ENCODE peak calls at places on chromosomes 1 and 21, in six cellular contexts. A is upper lobe of right lung, U is IMR-90, Z is psoas muscle, X is esophagus squamous epithelium, D is fibroblast of lung. O is an unnamed sample. For H3K4me1, the result is how much of the 10 kb centered on the place peaks cover.

GRCh38 chr1:20138346-20138745 is 777 bp upstream of the PLA2G2F start:
- DNase-seq in A (no peak), U (no peak), Z (no peak), X (no peak), D (no peak), O (no peak)

GRCh38 chr1:236064674-236065508 is at the start of gene NID1:
- DNase-seq in A (peak), U (peak), Z (peak), X (no peak), D (peak), O (peak)

GRCh38 chr1:160401487-160401805 is 1.1 kb downstream of the VANGL2 start:
- DNase-seq in A (no peak), U (no peak), Z (no peak), X (no peak), D (no peak), O (no peak)

GRCh38 chr1:222095606-222096475 is 354.0 kb upstream of the DUSP10 start:
- DNase-seq in A (no peak), U (no peak), Z (no peak), X (no peak), D (no peak), O (peak)

GRCh38 chr1:214281902-214282695 is 1.1 kb downstream of the SMYD2 start:
- DNase-seq in A (no peak), U (peak), Z (peak), X (no peak), D (peak), O (no peak)

GRCh38 chr21:40185208-40185607 is 318.0 kb downstream of the PCP4 start:
- DNase-seq in A (no peak), U (no peak), Z (no peak), X (no peak), D (no peak), O (no peak)

GRCh38 chr21:14572206-14572780 is 26.2 kb upstream of the SAMSN1 start:
- DNase-seq in A (no peak), U (no peak), Z (no peak), X (no peak), D (no peak), O (no peak)

GRCh38 chr1:52920791-52921291 is 699 bp downstream of the ECHDC2 start:
- DNase-seq in A (peak), U (no peak), Z (peak), X (no peak), D (no peak), O (peak)

GRCh38 chr1:243956448-243956847 is 94.6 kb upstream of the ZBTB18 start:
- DNase-seq in A (no peak), U (peak), Z (no peak), X (no peak), D (no peak), O (no peak)

GRCh38 chr1:59007820-59008598 is 224.2 kb upstream of the JUN start:
- DNase-seq in A (no peak), U (peak), Z (no peak), X (no peak), D (peak), O (no peak)

GRCh38 chr1:151156515-151156819 is at the start of gene TNFAIP8L2:
- DNase-seq in A (peak), U (no peak), Z (no peak), X (no peak), D (no peak), O (peak)

GRCh38 chr1:109112056-109112651 is 1.8 kb upstream of the ELAPOR1 start:
- DNase-seq in A (no peak), U (peak), Z (no peak), X (no peak), D (peak), O (no peak)

GRCh38 chr1:236172041-236172579 is 29.8 kb downstream of the GPR137B start:
- DNase-seq in A (no peak), U (no peak), Z (no peak), X (no peak), D (no peak), O (no peak)

GRCh38 chr21:43306911-43307676 is 119.8 kb downstream of the SIK1 start:
- DNase-seq in A (peak), U (peak), Z (peak), X (no peak), D (no peak), O (peak)

GRCh38 chr1:39701092-39701460 is 9.8 kb upstream of the HPCAL4 start:
- DNase-seq in A (no peak), U (peak), Z (no peak), X (no peak), D (peak), O (peak)

GRCh38 chr21:39430457-39430856 is 15.1 kb downstream of the LCA5L start:
- DNase-seq in A (no peak), U (no peak), Z (no peak), X (no peak), D (no peak), O (no peak)

DNA sequence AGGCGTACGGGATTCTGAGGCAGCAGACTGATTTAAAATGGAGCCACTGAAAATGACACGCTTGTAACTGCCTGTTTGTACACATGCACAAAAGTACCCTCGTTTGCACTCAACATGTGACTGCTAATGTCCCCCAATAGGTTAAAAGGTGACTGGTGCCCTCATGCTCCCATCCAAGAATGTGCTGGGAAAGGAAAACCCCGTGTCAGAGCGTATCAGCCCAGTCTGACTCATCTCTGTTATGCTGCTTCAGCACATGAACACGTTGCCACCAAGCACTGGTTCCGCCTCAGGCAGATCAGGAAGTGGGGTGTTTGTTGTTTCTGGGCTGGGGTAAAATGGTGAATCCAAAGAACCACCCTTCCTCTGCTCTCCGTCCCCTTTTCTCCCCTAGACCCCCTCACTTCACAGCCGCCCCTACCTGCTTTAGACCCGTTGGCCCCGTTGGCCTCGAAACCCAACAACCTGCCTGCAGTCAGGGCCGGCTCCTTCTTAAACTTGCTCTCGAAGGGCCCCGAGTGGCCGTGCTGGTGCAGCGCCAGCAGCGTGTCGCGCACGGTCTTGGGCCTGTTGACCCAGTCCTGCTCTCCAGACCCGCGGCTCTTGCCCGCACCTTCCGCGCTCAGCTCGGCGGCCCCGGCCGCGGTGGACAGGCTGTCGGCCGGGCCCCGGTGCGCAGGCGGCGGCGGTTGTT is 1.8 kb downstream of the IRF2BP2 start:
- DNase-seq in A (peak), U (peak), Z (peak), X (peak), D (peak), O (peak)
- TF ChIP-seq CTCF in A (no peak), U (no peak), Z (no peak), X (no peak), D (no peak), O (no peak)

DNA sequence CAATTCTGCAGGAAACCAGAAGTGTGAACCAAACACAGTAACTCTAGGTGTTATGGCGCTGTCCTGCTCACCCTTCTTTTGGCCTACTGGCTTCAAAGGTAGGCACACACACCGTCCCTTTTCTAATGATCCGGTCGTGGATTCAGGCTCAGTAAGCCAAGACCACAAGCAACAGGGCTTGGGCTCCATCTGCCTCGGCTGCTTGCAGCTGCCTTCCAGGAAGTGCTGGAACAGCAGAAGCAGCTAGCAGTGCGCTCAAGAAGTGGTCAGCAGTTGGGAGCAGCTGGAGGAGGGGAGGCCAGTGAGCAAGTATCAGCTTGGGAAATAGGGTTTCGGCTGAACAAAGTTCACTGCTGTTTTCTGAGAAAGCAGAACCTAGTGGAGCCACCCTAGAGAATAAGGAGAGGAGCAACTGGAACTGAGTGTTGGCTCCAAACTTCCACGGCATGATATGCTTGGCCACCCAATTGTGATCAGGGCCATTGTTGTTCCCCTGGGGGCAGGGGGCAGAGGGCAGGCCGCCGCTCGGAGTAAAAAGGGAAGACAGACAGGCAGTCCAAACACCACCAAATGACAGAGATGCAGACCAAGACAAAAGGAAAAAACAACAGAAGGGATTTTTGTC is 173.4 kb downstream of the TOMM20 start:
- DNase-seq in A (peak), U (peak), Z (peak), X (no peak), D (peak), O (peak)
- H3K4me3 ChIP-seq in A (no peak), U (no peak), Z (no peak), X (no peak), D (no peak), O (no peak)

DNA sequence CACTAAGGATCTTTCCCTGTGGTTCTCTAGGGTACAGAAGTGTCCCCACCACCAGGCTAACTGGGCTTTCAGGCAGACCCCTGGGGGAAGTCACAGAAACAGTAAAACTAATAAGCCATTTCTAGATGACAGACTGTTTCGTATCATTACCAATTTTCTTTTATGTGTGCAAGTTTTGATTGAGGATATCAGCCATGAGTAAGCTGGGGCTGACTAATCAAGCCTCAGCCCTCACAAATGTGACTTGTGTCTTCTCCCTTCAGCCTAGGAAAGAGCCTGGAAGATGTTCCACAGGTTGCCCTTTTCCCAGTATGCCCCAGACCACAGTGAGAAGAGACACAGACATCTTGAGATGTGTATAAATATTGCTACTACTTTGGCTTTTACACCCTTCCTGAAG is 10.5 kb downstream of the PTGFRN start:
- DNase-seq in A (no peak), U (no peak), Z (no peak), X (no peak), D (no peak), O (no peak)
- H3K4me1 ChIP-seq in A (under half), U (under half), Z (under half), X (half or more), D (under half), O (half or more)

GRCh38 chr1:194466706-194467105 is 1280.3 kb upstream of the B3GALT2 start:
- DNase-seq in A (no peak), U (no peak), Z (no peak), X (no peak), D (peak), O (no peak)
- TF ChIP-seq CTCF in A (no peak), U (no peak), Z (no peak), X (no peak), D (no peak), O (peak)

DNA sequence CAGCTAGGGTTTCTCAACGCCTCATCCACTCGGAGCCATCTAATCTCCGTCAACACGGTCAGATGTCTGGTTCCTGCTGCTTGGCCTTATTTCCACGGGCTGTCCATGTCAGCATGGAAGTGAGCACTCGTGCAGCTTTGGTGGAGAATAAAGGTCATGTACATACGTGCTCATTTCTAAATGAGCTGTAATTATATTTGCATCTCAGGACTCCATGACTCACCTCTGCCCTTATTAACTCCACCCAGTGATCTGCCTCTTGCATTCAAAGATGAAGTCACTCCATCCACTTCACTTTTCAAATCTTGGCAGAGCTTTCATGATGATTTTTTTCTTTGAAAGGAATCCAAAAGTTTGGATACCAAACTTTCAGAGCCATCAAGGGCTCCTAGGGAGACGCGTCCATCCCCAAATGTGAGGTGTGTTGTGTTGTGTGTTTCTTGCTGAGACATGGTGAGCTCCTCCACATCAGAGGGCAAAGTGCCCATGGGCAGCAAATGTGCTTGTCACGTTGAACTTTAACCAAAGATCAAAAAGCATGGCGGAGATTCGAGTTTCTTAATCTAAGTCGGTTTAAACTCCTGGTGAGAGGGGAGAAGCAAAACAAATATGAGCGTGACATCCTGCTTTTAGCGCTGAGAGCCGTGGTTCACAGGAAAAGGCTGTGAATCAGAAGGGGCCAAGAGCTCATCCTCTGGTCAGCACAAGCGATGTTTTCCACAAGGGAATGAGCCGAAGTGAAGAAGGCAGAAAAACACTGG is 68.6 kb upstream of the ERRFI1 start:
- DNase-seq in A (no peak), U (peak), Z (no peak), X (no peak), D (peak), O (no peak)
- H3K4me3 ChIP-seq in A (no peak), U (no peak), Z (no peak), X (no peak), D (no peak), O (no peak)

GRCh38 chr1:118989006-118989736 is 1.0 kb upstream of the TBX15 start:
- DNase-seq in A (no peak), U (no peak), Z (no peak), X (no peak), D (no peak), O (no peak)

GRCh38 chr1:118989878-118990378 is 1.8 kb upstream of the TBX15 start:
- DNase-seq in A (no peak), U (no peak), Z (no peak), X (no peak), D (no peak), O (no peak)

GRCh38 chr1:118991448-118991847 is 3.3 kb upstream of the TBX15 start:
- DNase-seq in A (no peak), U (no peak), Z (no peak), X (no peak), D (no peak), O (no peak)

GRCh38 chr1:118992426-118992825 is 4.3 kb upstream of the TBX15 start:
- DNase-seq in A (no peak), U (no peak), Z (no peak), X (no peak), D (no peak), O (no peak)

DNA sequence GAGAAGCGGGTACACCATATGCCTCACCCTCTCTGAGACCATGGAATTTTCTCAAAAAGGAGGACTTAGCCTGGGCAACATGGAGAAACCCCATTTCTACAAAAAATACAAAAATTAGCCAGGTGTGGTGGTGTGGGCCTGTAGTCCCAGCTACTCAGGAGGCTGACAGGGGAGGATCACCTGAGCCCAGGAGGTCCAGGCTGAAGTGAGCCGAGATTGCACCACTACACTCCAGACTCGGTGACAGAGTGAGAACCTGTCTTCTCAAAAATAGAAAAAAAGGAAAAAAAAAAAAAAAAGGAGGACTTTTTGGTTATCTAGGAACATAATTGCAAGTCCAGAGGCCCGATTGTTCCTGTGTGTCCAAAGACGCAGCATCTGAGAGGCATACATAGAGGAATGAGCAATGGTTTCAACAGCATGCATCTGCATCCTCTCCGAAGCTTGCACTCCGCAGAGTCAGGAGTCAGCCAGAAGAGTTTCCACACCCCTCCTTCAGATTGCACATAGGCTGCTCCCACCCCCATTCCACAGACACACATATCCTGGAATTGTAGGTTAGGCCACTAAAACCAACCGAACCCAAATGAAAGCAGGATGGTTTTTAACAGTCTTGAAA is 2.5 kb upstream of the TBX15 start:
- DNase-seq in A (no peak), U (no peak), Z (no peak), X (no peak), D (no peak), O (no peak)
- H3K4me1 ChIP-seq in A (under half), U (under half), Z (under half), X (under half), D (under half), O (under half)

DNA sequence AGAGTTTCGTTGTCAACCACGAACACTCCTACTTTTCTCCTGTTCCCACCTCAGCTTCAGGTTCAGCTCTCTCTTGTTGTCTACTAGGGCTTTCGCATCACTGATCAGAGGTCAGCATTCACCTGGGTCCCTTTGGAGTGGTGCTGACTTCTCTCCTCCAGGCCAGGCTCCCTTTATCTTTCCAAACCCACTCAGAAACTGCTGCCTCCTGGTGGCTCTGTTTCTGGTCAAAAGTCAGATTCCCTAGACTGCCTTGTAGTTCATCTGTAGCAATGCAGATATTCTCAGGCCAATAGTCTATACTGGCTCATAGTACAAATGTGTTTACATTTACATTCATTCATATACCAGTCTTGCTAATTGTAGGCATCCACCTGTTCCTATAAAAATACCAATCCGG is 6.4 kb upstream of the ERI3 start:
- DNase-seq in A (no peak), U (no peak), Z (no peak), X (no peak), D (no peak), O (no peak)
- TF ChIP-seq CTCF in A (no peak), U (peak), Z (no peak), X (no peak), D (no peak), O (peak)

GRCh38 chr1:229836324-229836723 is 210.3 kb downstream of the URB2 start:
- DNase-seq in A (no peak), U (no peak), Z (no peak), X (no peak), D (no peak), O (no peak)
- H3K4me3 ChIP-seq in A (no peak), U (no peak), Z (no peak), X (no peak), D (no peak), O (no peak)

DNA sequence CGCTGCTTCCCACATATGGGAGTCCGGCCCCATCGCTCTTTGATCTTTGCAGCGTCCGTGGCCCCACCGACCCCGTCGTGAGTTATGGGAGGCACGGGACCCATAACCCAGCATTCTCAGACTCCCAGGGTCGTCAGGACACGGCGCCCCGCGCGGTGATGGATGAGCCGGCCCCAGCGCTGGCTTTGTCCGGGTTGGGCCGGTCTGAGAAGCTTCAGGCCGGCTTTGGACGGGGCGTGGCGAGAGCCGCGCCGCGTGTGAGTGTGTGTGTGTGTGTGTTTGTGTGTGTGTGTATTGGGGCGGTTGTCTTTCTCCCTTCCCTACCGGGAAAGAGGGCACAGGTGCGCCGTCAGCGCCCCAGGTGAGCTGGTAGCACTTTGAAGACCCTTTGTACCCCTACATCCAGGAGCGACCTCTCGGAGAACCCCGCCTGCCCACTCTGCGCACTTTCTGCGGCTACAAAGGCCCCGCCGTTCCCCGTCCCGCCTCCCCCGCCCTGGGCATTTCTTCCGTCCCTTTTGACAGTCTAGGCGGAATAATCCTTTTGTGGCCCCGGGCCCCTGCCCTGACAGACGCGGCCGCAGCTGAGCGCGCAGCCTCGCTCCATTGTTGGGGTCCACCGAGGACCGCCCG is 725 bp upstream of the DRAXIN start:
- DNase-seq in A (no peak), U (no peak), Z (no peak), X (no peak), D (no peak), O (no peak)
- H3K4me1 ChIP-seq in A (under half), U (under half), Z (under half), X (under half), D (under half), O (under half)

O was measured in left ventricle myocardium inferior.